ENCODE peak calls at places on chromosomes 3 and 15, in five cellular contexts. V, U, E, S and N are unnamed samples.

GRCh38 chr3:156477306-156477705 is 77.6 kb downstream of the SSR3 start:
- DNase-seq in E (no peak), U (no peak), V (no peak), S (no peak), N (peak; percentile 38)

GRCh38 chr3:175316799-175317198 is 457.7 kb downstream of the NAALADL2 start:
- DNase-seq in S (no peak), V (no peak), E (no peak), U (no peak), N (no peak)

GRCh38 chr3:58566398-58567250 is 10.6 kb downstream of the FAM107A start:
- DNase-seq in E (no peak), V (no peak), U (no peak), S (no peak), N (no peak)

GRCh38 chr3:147372525-147373027 is 33.8 kb downstream of the ZIC4 start:
- DNase-seq in E (no peak), V (no peak), U (no peak), S (no peak), N (no peak)

GRCh38 chr3:194306771-194307640 is 44.1 kb downstream of the CPN2 start:
- DNase-seq in V (no peak), U (no peak), S (no peak), E (peak; percentile 81), N (no peak)

GRCh38 chr3:38582941-38583645 is 66.4 kb downstream of the SCN5A start:
- DNase-seq in V (no peak), S (no peak), E (no peak), U (no peak), N (no peak)

GRCh38 chr15:51579012-51579411 is 43.6 kb downstream of the DMXL2 start:
- DNase-seq in E (no peak), S (no peak), U (no peak), V (no peak), N (no peak)

GRCh38 chr15:74988007-74988800 is 7.2 kb upstream of the SCAMP5 start:
- DNase-seq in E (no peak), U (peak; percentile 65), S (peak; percentile 64), V (peak; percentile 64), N (peak; percentile 87)

GRCh38 chr15:82660378-82660777 is 13.2 kb upstream of the CPEB1 start:
- DNase-seq in V (no peak), U (no peak), S (no peak), E (no peak), N (no peak)

GRCh38 chr3:139935866-139936817 is 1.2 kb downstream of the CLSTN2 start:
- DNase-seq in U (no peak), S (no peak), V (no peak), E (no peak), N (peak; percentile 71)

GRCh38 chr3:124650798-124651197 is 79.5 kb upstream of the UMPS start:
- DNase-seq in E (peak; percentile 65), U (no peak), V (no peak), S (no peak), N (no peak)

GRCh38 chr15:82677720-82678323 is 30.7 kb upstream of the CPEB1 start:
- DNase-seq in U (no peak), S (no peak), V (no peak), E (no peak), N (no peak)

GRCh38 chr3:54150864-54151467 is 28.6 kb downstream of the CACNA2D3 start:
- DNase-seq in S (no peak), U (no peak), V (no peak), E (no peak), N (no peak)

GRCh38 chr15:51561271-51561670 is 61.3 kb downstream of the DMXL2 start:
- DNase-seq in E (no peak), S (no peak), V (no peak), U (no peak), N (peak; percentile 59)

GRCh38 chr3:79175870-79176269 is 591.9 kb downstream of the ROBO1 start:
- DNase-seq in E (no peak), S (no peak), U (no peak), V (no peak), N (no peak)

GRCh38 chr3:191696356-191696755 is 235.4 kb downstream of the PYDC2 start:
- DNase-seq in E (no peak), S (no peak), V (no peak), U (no peak), N (no peak)

GRCh38 chr15:101530224-101530958 is 40.9 kb upstream of the PCSK6 start:
- DNase-seq in V (no peak), S (no peak), E (no peak), U (no peak), N (no peak)

GRCh38 chr3:71723452-71724170 is 1.6 kb downstream of the EIF4E3 start:
- DNase-seq in V (no peak), U (no peak), S (no peak), E (no peak), N (no peak)

GRCh38 chr15:71136159-71137137 is 21.2 kb downstream of the THSD4 start:
- DNase-seq in V (peak; percentile 70), E (no peak), U (no peak), S (no peak), N (peak; percentile 37)

GRCh38 chr15:88073386-88073681 is 183.2 kb downstream of the NTRK3 start:
- DNase-seq in V (no peak), E (no peak), U (no peak), S (no peak), N (no peak)

GRCh38 chr3:61564405-61565059 is 3.2 kb downstream of the PTPRG start:
- DNase-seq in S (peak; percentile 6), V (no peak), U (no peak), E (no peak), N (peak; percentile 83)

GRCh38 chr3:43215684-43216336 is 70.5 kb upstream of the SNRK start:
- DNase-seq in U (no peak), S (no peak), E (no peak), V (peak; percentile 3), N (no peak)

GRCh38 chr15:98744506-98744905 is 96.2 kb downstream of the IGF1R start:
- DNase-seq in S (no peak), V (no peak), E (no peak), U (no peak), N (no peak)

GRCh38 chr3:31819441-31819840 is 161.6 kb downstream of the OSBPL10 start:
- DNase-seq in E (no peak), S (no peak), U (no peak), V (no peak), N (no peak)

GRCh38 chr15:98076021-98076816 is 115.7 kb downstream of the ARRDC4 start:
- DNase-seq in V (no peak), U (no peak), S (peak; percentile 84), E (no peak), N (no peak)

GRCh38 chr15:76235186-76235826 is 76.0 kb downstream of the ETFA start:
- DNase-seq in S (peak; percentile 17), V (peak; percentile 39), E (no peak), U (peak; percentile 42), N (peak; percentile 67)

GRCh38 chr3:181757694-181758306 is 46.1 kb downstream of the SOX2 start:
- DNase-seq in E (no peak), V (no peak), U (no peak), S (no peak), N (peak; percentile 37)

GRCh38 chr15:75723171-75723846 is 10.7 kb upstream of the CSPG4 start:
- DNase-seq in U (no peak), V (no peak), S (no peak), E (no peak), N (no peak)

GRCh38 chr3:160756907-160757623 is 1.0 kb downstream of the PPM1L start:
- DNase-seq in U (no peak), V (no peak), E (no peak), S (no peak), N (peak; percentile 62)

DNA sequence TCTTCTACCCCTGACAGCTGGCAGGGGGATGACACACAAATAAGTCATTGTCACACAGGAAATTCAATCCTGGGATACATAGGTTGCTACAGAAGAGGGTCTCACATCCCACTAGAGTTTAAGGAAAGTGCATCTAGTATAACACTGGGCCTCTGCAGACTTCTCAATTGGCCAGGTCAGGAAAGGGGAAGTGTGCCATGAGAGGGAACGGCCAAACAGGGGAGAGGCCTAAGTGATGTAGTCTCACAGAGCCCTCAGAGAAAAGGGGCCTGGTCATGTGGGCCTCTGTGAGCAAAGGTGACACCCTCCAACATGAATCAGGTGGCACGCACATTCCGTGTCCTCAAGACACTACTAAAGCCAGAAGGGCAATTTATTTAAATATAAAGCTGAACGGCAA is 11.2 kb downstream of the ZXDC start:
- DNase-seq in E (no peak), U (no peak), V (no peak), S (no peak), N (no peak)
- TF ChIP-seq JUNB in E (no peak), U (no peak), V (no peak), S (no peak), N (no peak)

DNA sequence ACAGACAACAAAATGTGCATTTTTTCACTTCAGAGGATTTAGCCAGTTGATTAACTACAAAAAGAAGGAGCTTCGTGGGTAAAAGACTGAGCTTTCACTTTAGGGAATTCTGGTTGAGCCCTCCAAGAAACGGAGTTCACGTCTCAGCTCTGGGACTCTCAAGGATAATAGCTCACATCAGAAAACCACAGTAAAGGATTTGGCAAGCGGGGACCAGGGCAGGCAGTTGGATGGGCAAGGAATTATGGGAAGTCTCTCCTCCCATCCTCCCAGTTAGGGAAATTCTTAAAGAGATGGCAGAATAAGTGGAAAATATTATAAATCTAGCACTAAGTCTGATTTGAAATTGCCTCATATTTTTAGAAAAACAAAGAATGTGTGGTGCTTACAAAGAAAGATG is 188.3 kb upstream of the EOMES start:
- DNase-seq in V (no peak), S (no peak), U (no peak), E (no peak), N (no peak)
- H3K4me2 ChIP-seq in V (no peak overlapping the region), S (no peak overlapping the region), U (no peak overlapping the region), E (no peak overlapping the region), N (no peak overlapping the region)

GRCh38 chr3:184249412-184250166 is at the start of gene EEF1AKMT4:
- DNase-seq in S (peak; percentile 96), U (peak; percentile 97), E (peak; percentile 87), V (peak; percentile 88), N (peak; percentile 99)

GRCh38 chr3:184250167-184250828 is 826 bp downstream of the EEF1AKMT4 start:
- DNase-seq in U (peak; percentile 90), V (peak; percentile 86), S (peak; percentile 89), E (peak; percentile 85), N (peak; percentile 98)

DNA sequence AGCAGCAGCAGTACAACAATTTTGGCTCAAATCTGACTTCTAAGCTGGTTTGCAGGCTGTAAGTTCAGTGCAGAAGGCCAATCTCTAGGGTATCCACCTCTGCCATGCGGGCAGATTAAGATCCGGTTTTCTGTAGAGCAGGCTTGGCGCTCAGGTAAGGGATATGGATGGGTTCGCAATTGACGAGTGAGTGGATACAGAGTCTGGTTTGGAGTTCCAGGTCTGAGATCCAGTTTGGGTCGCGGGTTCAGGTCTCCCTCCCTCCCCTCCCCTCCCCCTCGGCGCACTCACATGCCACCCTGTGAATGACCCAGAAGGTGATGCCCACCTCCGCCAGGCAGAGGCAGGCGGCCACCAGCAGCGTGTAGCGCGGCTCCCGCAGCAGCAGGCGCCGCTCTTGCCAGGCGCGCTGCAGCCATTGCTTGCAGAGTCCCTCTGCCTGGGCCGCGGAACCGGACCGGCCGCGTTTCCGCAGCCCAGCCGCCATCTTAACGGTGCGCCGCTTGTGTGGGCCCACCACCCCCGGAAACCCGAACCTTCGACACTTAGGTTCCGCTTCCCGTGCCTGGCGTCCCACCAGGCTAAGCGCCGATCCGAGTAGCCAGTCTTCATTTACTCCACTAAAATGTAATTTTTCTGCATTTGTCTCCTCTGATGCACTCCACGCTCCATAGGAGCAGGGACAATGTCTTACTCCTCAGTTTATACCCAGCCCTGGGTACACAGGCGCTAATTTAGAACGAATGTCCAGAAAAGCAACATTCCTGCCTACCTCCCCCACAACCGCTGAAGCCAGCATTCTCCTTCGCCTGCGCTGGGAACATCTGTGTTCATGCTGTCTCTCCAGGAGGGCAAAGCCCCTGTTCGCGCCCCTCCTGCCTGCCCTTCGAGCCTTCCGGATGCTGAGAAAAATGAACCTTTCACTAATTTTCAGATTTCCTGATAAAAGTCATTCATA is at the start of gene ALG3:
- DNase-seq in U (peak; percentile 76), E (peak; percentile 41), S (peak; percentile 85), V (peak; percentile 59), N (peak; percentile 95)
- TF ChIP-seq CTCF in U (peak; percentile 49), E (no peak), S (no peak), V (no peak), N (no peak)

GRCh38 chr3:4978966-4979400 is 254 bp upstream of the BHLHE40 start:
- DNase-seq in V (peak; percentile 89), E (peak; percentile 86), S (peak; percentile 95), U (peak; percentile 92), N (peak; percentile 72)
- TF ChIP-seq JUNB in V (peak; percentile 64), E (no peak), S (no peak), U (no peak), N (no peak)